ENCODE peak calls at places on chromosome 20, in seven cellular contexts. U is GM13977; I is stimulated activated CD4-positive, alpha-beta T cell treated with anti-CD3 and anti-CD28 coated beads, Interleukin-1b, Interleukin-23, amount 100 ng/mL, for 48 hours; P is psoas muscle; Q is fibroblast of the conjunctiva; C is AG08396; X is tibial artery. N is an unnamed sample.

GRCh38 chr20:31543966-31544598 is 29.8 kb downstream of the HM13 start:
- DNase-seq in U (no peak), I (no peak), P (no peak), Q (peak; percentile 95), C (peak; percentile 90), X (no peak), N (no peak)

GRCh38 chr20:2874456-2874855 is 1.2 kb downstream of the PTPRA start:
- DNase-seq in U (no peak), I (no peak), P (no peak), Q (no peak), C (no peak), X (no peak), N (no peak)

GRCh38 chr20:62025832-62026563 is 39.7 kb downstream of the TAF4 start:
- DNase-seq in U (no peak), I (peak; percentile 9), P (no peak), Q (peak; percentile 61), C (peak; percentile 61), X (no peak), N (peak; percentile 16)

GRCh38 chr20:49979030-49979832 is 3.5 kb upstream of the SNAI1 start:
- DNase-seq in U (peak; percentile 80), I (peak; percentile 45), P (no peak), Q (no peak), C (peak; percentile 82), X (peak; percentile 68), N (peak; percentile 65)

GRCh38 chr20:57714409-57715267 is 4.8 kb upstream of the PMEPA1 start:
- DNase-seq in U (no peak), I (no peak), P (no peak), Q (no peak), C (peak; percentile 88), X (peak; percentile 91), N (no peak)

GRCh38 chr20:58416832-58417231 is 27.8 kb downstream of the VAPB start:
- DNase-seq in U (no peak), I (no peak), P (no peak), Q (no peak), C (no peak), X (no peak), N (no peak)

GRCh38 chr20:63156221-63156671 is 59.7 kb downstream of the YTHDF1 start:
- DNase-seq in U (no peak), I (no peak), P (peak; percentile 15), Q (no peak), C (no peak), X (no peak), N (no peak)

GRCh38 chr20:45487231-45487635 is 17.7 kb downstream of the WFDC2 start:
- DNase-seq in U (peak; percentile 39), I (no peak), P (no peak), Q (no peak), C (no peak), X (no peak), N (no peak)

GRCh38 chr20:61217848-61218247 is 34.2 kb upstream of the CDH4 start:
- DNase-seq in U (no peak), I (no peak), P (no peak), Q (no peak), C (no peak), X (no peak), N (no peak)

GRCh38 chr20:956330-956951 is 40.3 kb upstream of the ANGPT4 start:
- DNase-seq in U (peak; percentile 90), I (peak; percentile 73), P (peak; percentile 46), Q (peak; percentile 30), C (peak; percentile 84), X (peak; percentile 76), N (peak; percentile 73)

GRCh38 chr20:62609170-62609786 is 33.0 kb upstream of the SLCO4A1 start:
- DNase-seq in U (no peak), I (no peak), P (no peak), Q (no peak), C (no peak), X (no peak), N (no peak)

GRCh38 chr20:49750611-49751396 is 37.1 kb upstream of the B4GALT5 start:
- DNase-seq in U (peak; percentile 51), I (no peak), P (peak; percentile 23), Q (no peak), C (no peak), X (no peak), N (peak; percentile 10)

GRCh38 chr20:63434599-63435378 is 37.7 kb downstream of the KCNQ2 start:
- DNase-seq in U (peak; percentile 95), I (peak; percentile 85), P (peak; percentile 43), Q (peak; percentile 46), C (peak; percentile 84), X (no peak), N (peak; percentile 73)

GRCh38 chr20:44491635-44492395 is 16.1 kb downstream of the TTPAL start:
- DNase-seq in U (no peak), I (no peak), P (no peak), Q (peak; percentile 59), C (peak; percentile 62), X (peak; percentile 77), N (peak; percentile 46)

GRCh38 chr20:33675127-33675954 is 1.1 kb upstream of the NECAB3 start:
- DNase-seq in U (no peak), I (no peak), P (no peak), Q (no peak), C (peak; percentile 53), X (peak; percentile 93), N (no peak)

GRCh38 chr20:51661609-51662178 is 106.5 kb downstream of the ATP9A start:
- DNase-seq in U (peak; percentile 56), I (peak; percentile 73), P (no peak), Q (no peak), C (peak; percentile 42), X (no peak), N (peak; percentile 61)

GRCh38 chr20:39112196-39112743 is 150.1 kb downstream of the DHX35 start:
- DNase-seq in U (peak; percentile 80), I (no peak), P (peak; percentile 30), Q (peak; percentile 28), C (peak; percentile 74), X (no peak), N (no peak)

GRCh38 chr20:33554914-33555420 is 65.1 kb downstream of the CBFA2T2 start:
- DNase-seq in U (peak; percentile 73), I (peak; percentile 7), P (no peak), Q (peak; percentile 94), C (peak; percentile 88), X (no peak), N (peak; percentile 23)

GRCh38 chr20:38196016-38196415 is 30.9 kb upstream of the TGM2 start:
- DNase-seq in U (no peak), I (no peak), P (no peak), Q (no peak), C (no peak), X (no peak), N (no peak)

GRCh38 chr20:2914160-2914559 is 40.9 kb downstream of the PTPRA start:
- DNase-seq in U (no peak), I (no peak), P (no peak), Q (no peak), C (no peak), X (no peak), N (no peak)

GRCh38 chr20:10596726-10597125 is 77.1 kb downstream of the JAG1 start:
- DNase-seq in U (no peak), I (no peak), P (no peak), Q (peak; percentile 47), C (peak; percentile 26), X (no peak), N (no peak)

GRCh38 chr20:37880726-37881591 is 22.0 kb upstream of the VSTM2L start:
- DNase-seq in U (no peak), I (no peak), P (peak; percentile 50), Q (no peak), C (no peak), X (no peak), N (no peak)

GRCh38 chr20:51487525-51488279 is 54.8 kb downstream of the NFATC2 start:
- DNase-seq in U (no peak), I (no peak), P (no peak), Q (peak; percentile 32), C (peak; percentile 77), X (no peak), N (no peak)

GRCh38 chr20:63968136-63968927 is 1.4 kb downstream of the ZNF512B start:
- DNase-seq in U (no peak), I (no peak), P (peak; percentile 13), Q (no peak), C (no peak), X (no peak), N (no peak)

N was measured in activated gamma-delta T cell treated with Interleukin-2 at 50 U/mL for 16 hours.